ENCODE peak calls at places on chromosomes 1 and 21, in eight cellular contexts. D is CD8-positive, alpha-beta memory T cell; Y is fibroblast of lung; M is SK-N-SH; H is mammary epithelial cell; G is WERI-Rb-1; Z is PC-3; E is NT2/D1. J is an unnamed sample. For H3K9me3, the result is how much of the 10 kb centered on the place peaks cover.

GRCh38 chr1:17759114-17759513 is 4.0 kb downstream of the ACTL8 start:
- DNase-seq in D (no peak), Y (peak), M (no peak), H (no peak), G (peak), Z (no peak), E (no peak), J (no peak)

GRCh38 chr1:8603220-8603616 is 214.2 kb downstream of the RERE start:
- DNase-seq in D (no peak), Y (peak), M (no peak), H (no peak), G (no peak), Z (no peak), E (no peak), J (no peak)

GRCh38 chr1:41741244-41741643 is 177.5 kb downstream of the HIVEP3 start:
- DNase-seq in D (no peak), Y (no peak), M (no peak), H (no peak), G (no peak), Z (peak), E (no peak), J (no peak)

GRCh38 chr21:41751621-41752020 is 15.2 kb downstream of the RIPK4 start:
- DNase-seq in D (no peak), Y (no peak), M (no peak), H (peak), G (no peak), Z (peak), E (no peak), J (no peak)

GRCh38 chr1:230591676-230592075 is 50.6 kb upstream of the COG2 start:
- DNase-seq in D (no peak), Y (no peak), M (no peak), H (no peak), G (no peak), Z (no peak), E (no peak), J (no peak)

GRCh38 chr21:37868896-37869295 is 47.4 kb downstream of the KCNJ6 start:
- DNase-seq in D (no peak), Y (no peak), M (no peak), H (peak), G (no peak), Z (peak), E (no peak), J (no peak)

GRCh38 chr1:29249170-29249691 is 12.9 kb downstream of the PTPRU start:
- DNase-seq in D (no peak), Y (no peak), M (peak), H (peak), G (no peak), Z (no peak), E (peak), J (peak)

GRCh38 chr1:57711326-57711725 is 287.5 kb upstream of the DAB1 start:
- DNase-seq in D (no peak), Y (no peak), M (no peak), H (peak), G (peak), Z (no peak), E (no peak), J (no peak)

GRCh38 chr1:19220080-19220846 is 10.2 kb upstream of the UBR4 start:
- DNase-seq in D (no peak), Y (no peak), M (no peak), H (no peak), G (no peak), Z (no peak), E (no peak), J (no peak)

GRCh38 chr1:97820470-97821188 is 100.2 kb downstream of the DPYD start:
- DNase-seq in D (no peak), Y (peak), M (no peak), H (peak), G (no peak), Z (peak), E (no peak), J (peak)

GRCh38 chr1:225446298-225446941 is 18.6 kb upstream of the LBR start:
- DNase-seq in D (no peak), Y (no peak), M (no peak), H (no peak), G (no peak), Z (no peak), E (no peak), J (no peak)

GRCh38 chr1:7679873-7680790 is 91.0 kb upstream of the VAMP3 start:
- DNase-seq in D (peak), Y (peak), M (peak), H (peak), G (peak), Z (no peak), E (no peak), J (peak)

GRCh38 chr1:200856716-200857352 is 15.9 kb upstream of the GPR25 start:
- DNase-seq in D (no peak), Y (peak), M (no peak), H (no peak), G (no peak), Z (no peak), E (no peak), J (peak)

GRCh38 chr1:157523774-157524501 is 28.4 kb downstream of the FCRL5 start:
- DNase-seq in D (no peak), Y (no peak), M (no peak), H (no peak), G (no peak), Z (no peak), E (no peak), J (no peak)

GRCh38 chr1:82161651-82162238 is 361.0 kb downstream of the ADGRL2 start:
- DNase-seq in D (no peak), Y (peak), M (no peak), H (no peak), G (no peak), Z (peak), E (no peak), J (peak)
- H3K4me3 ChIP-seq in D (peak), Y (peak), M (no peak), H (no peak), G (no peak), Z (peak), E (no peak), J (peak)

GRCh38 chr1:93108335-93108734 is 29.3 kb downstream of the MTF2 start:
- DNase-seq in D (no peak), Y (no peak), M (no peak), H (no peak), G (no peak), Z (no peak), E (no peak), J (no peak)

GRCh38 chr1:93111561-93111960 is 32.5 kb downstream of the MTF2 start:
- DNase-seq in D (no peak), Y (peak), M (no peak), H (no peak), G (no peak), Z (peak), E (no peak), J (peak)

GRCh38 chr1:93109578-93109977 is 30.5 kb downstream of the MTF2 start:
- DNase-seq in D (no peak), Y (no peak), M (no peak), H (no peak), G (no peak), Z (no peak), E (no peak), J (no peak)

GRCh38 chr1:93111065-93111464 is 32.0 kb downstream of the MTF2 start:
- DNase-seq in D (no peak), Y (no peak), M (no peak), H (no peak), G (no peak), Z (no peak), E (no peak), J (no peak)

DNA sequence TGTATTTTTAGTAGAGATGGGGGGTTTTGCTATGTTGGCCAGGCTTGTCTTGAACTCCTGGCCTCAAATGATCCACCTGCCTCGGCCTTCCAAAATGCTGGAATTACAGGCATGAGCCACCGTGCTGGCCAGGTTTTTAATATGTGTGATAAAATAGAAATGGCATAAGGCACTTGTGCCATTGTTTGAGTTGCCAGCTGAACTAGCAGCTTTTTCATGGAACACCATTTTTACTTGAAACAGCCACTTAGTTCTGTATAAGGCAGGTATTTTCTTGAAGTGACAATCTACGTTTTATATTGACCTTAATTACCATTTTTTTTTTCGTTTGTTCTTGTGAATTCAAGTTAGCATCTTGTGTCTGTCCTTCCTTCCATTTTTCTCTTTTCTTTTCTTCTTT is 28.3 kb downstream of the MTF2 start:
- DNase-seq in D (no peak), Y (no peak), M (no peak), H (no peak), G (no peak), Z (no peak), E (no peak), J (no peak)
- H3K9me3 ChIP-seq in D (under half), Y (under half), M (under half), H (under half), G (under half), Z (under half), E (under half), J (under half)

GRCh38 chr1:203186446-203187305 is at the start of gene CHI3L1:
- DNase-seq in D (no peak), Y (no peak), M (no peak), H (peak), G (peak), Z (no peak), E (no peak), J (no peak)

GRCh38 chr1:203185585-203185984 is 919 bp downstream of the CHI3L1 start:
- DNase-seq in D (no peak), Y (no peak), M (no peak), H (no peak), G (peak), Z (no peak), E (no peak), J (no peak)

GRCh38 chr1:203187306-203188264 is 1.1 kb upstream of the CHI3L1 start:
- DNase-seq in D (no peak), Y (no peak), M (no peak), H (no peak), G (peak), Z (no peak), E (no peak), J (no peak)

GRCh38 chr1:203185061-203185461 is 1.4 kb downstream of the CHI3L1 start:
- DNase-seq in D (no peak), Y (no peak), M (no peak), H (no peak), G (no peak), Z (no peak), E (no peak), J (no peak)

DNA sequence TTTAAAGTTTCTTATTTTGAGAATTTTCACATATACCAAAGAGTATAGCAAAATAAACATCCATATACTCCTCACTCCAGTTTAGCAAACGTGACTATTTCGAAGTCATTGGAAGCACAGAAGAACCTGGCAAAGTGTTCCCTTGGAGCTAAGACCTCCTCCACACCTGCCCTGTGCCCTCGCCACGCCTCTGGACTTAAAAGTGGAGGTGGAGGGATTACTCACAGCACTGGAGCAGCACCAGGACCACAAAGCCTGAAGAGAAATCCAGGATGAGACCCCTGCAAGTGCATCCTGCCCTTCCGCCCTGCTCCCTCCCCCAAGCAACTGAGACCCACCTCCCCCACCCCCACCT is 436 bp downstream of the CHI3L1 start:
- DNase-seq in D (no peak), Y (no peak), M (no peak), H (no peak), G (no peak), Z (no peak), E (no peak), J (no peak)
- H3K4me3 ChIP-seq in D (no peak), Y (no peak), M (no peak), H (no peak), G (peak), Z (no peak), E (no peak), J (no peak)

GRCh38 chr1:248406721-248407692 is 4.2 kb downstream of the OR2T1 start:
- DNase-seq in D (no peak), Y (no peak), M (no peak), H (no peak), G (no peak), Z (no peak), E (no peak), J (no peak)
- H3K9me3 ChIP-seq in D (under half), Y (under half), M (under half), H (under half), G (under half), Z (under half), E (under half), J (under half)

J was measured in astrocyte.